ENCODE peak calls at places on chromosomes 7 and 10, in ten cellular contexts. P is endothelial cell; W is dermis blood vessel endothelial cell; S is stimulated activated CD4-positive, alpha-beta T cell treated with anti-CD3 and anti-CD28 coated beads, Interleukin-4, amount 100 ng/mL, for 1 hour; T is activated T-helper 1 cell treated with Interleukin-2 at 50 U/mL for 16 hours; D is GM04503; C is activated T-cell treated with anti-CD3 and anti-CD28 coated beads for 24 hours; I is activated B cell treated with CpG ODN at 0.5 μM for 24 hours; U is bronchial epithelial cell; A is AG04450. B is an unnamed sample.

GRCh38 chr10:105017116-105017515 is 376.0 kb downstream of the SORCS3 start:
- DNase-seq in P (no peak), W (no peak), S (peak), T (no peak), D (no peak), C (peak), I (no peak), U (peak), A (no peak), B (no peak)

GRCh38 chr7:151795168-151795754 is 81.7 kb downstream of the PRKAG2 start:
- DNase-seq in P (no peak), W (no peak), S (peak), T (peak), D (no peak), C (peak), I (no peak), U (no peak), A (no peak), B (no peak)

GRCh38 chr7:70710011-70710480 is 421.9 kb upstream of the GALNT17 start:
- DNase-seq in P (no peak), W (no peak), S (no peak), T (no peak), D (peak), C (no peak), I (no peak), U (peak), A (peak), B (no peak)

GRCh38 chr10:63628526-63629362 is 107.5 kb downstream of the REEP3 start:
- DNase-seq in P (peak), W (peak), S (no peak), T (no peak), D (no peak), C (no peak), I (no peak), U (peak), A (no peak), B (peak)

GRCh38 chr7:102260856-102261255 is 25.8 kb upstream of the SH2B2 start:
- DNase-seq in P (no peak), W (no peak), S (no peak), T (no peak), D (peak), C (no peak), I (no peak), U (no peak), A (peak), B (no peak)

GRCh38 chr7:1777122-1777521 is 107.0 kb downstream of the ELFN1 start:
- DNase-seq in P (no peak), W (no peak), S (no peak), T (no peak), D (no peak), C (no peak), I (no peak), U (no peak), A (no peak), B (no peak)

GRCh38 chr10:129859536-129859935 is 104.5 kb downstream of the EBF3 start:
- DNase-seq in P (no peak), W (no peak), S (no peak), T (no peak), D (no peak), C (no peak), I (no peak), U (no peak), A (no peak), B (no peak)

GRCh38 chr10:77030408-77030717 is 607.2 kb downstream of the KCNMA1 start:
- DNase-seq in P (no peak), W (no peak), S (no peak), T (no peak), D (no peak), C (no peak), I (no peak), U (no peak), A (no peak), B (no peak)

GRCh38 chr10:86217386-86218080 is 149.1 kb downstream of the GRID1 start:
- DNase-seq in P (no peak), W (no peak), S (no peak), T (no peak), D (no peak), C (no peak), I (no peak), U (no peak), A (no peak), B (no peak)

GRCh38 chr10:99767901-99768300 is 14.5 kb upstream of the ABCC2 start:
- DNase-seq in P (no peak), W (no peak), S (no peak), T (no peak), D (no peak), C (no peak), I (no peak), U (no peak), A (no peak), B (no peak)

GRCh38 chr10:100567826-100568225 is 32.1 kb downstream of the HIF1AN start:
- DNase-seq in P (no peak), W (no peak), S (no peak), T (no peak), D (no peak), C (no peak), I (no peak), U (no peak), A (no peak), B (peak)